ENCODE peak calls at places on chromosome X, in nine cellular contexts. F is fibroblast of the conjunctiva; H is stimulated activated CD4-positive, alpha-beta T cell treated with anti-CD3 and anti-CD28 coated beads, Interleukin-2, amount 100 ng/mL, for 48 hours; V is cardiac muscle cell; C is H54; B is GM12878; Q is K562; M is IMR-90; O is stimulated activated CD8-positive, alpha-beta memory T cell treated with anti-CD3 and anti-CD28 coated beads, Interleukin-12 subunit alpha, Interleukin-12 subunit beta, amount 100 ng/mL, for 1 hour. K is an unnamed sample.

GRCh38 chrX:80808854-80809493 is 703 bp downstream of the BRWD3 start:
- DNase-seq in B (no peak), O (peak; percentile 9), H (no peak), F (no peak), M (no peak), Q (no peak), C (no peak), V (peak; percentile 10), K (peak; percentile 11)

GRCh38 chrX:145292208-145292607 is 44.9 kb downstream of the SPANXN1 start:
- DNase-seq in M (no peak), C (no peak), B (no peak), H (no peak), O (no peak), V (no peak), F (no peak), Q (no peak), K (no peak)

GRCh38 chrX:74804574-74804973 is 120.7 kb downstream of the NEXMIF start:
- DNase-seq in Q (no peak), C (no peak), M (no peak), O (no peak), H (no peak), V (no peak), B (no peak), F (no peak), K (no peak)

GRCh38 chrX:13659057-13659456 is 6.1 kb downstream of the TCEANC start:
- DNase-seq in V (no peak), H (no peak), B (no peak), Q (no peak), O (no peak), M (peak; percentile 76), F (no peak), C (no peak), K (no peak)

GRCh38 chrX:522456-522855 is 108.1 kb upstream of the SHOX start:
- DNase-seq in M (no peak), O (no peak), Q (no peak), H (no peak), B (no peak), V (no peak), F (no peak), C (no peak), K (no peak)

GRCh38 chrX:22397566-22397965 is 124.9 kb downstream of the CBLL2 start:
- DNase-seq in C (no peak), V (no peak), O (no peak), H (no peak), B (no peak), Q (no peak), M (peak; percentile 55), F (no peak), K (no peak)

GRCh38 chrX:29044802-29045201 is 457.6 kb downstream of the IL1RAPL1 start:
- DNase-seq in C (no peak), O (no peak), V (no peak), M (peak; percentile 26), B (no peak), F (no peak), H (no peak), Q (no peak), K (no peak)

GRCh38 chrX:23783569-23784486 is 855 bp downstream of the SAT1 start:
- DNase-seq in C (no peak), H (no peak), B (no peak), M (no peak), V (no peak), O (no peak), F (no peak), Q (peak; percentile 11), K (no peak)

GRCh38 chrX:10119399-10119990 is 37.3 kb upstream of the CLCN4 start:
- DNase-seq in Q (peak; percentile 49), H (peak; percentile 75), F (peak; percentile 86), O (peak; percentile 63), B (peak; percentile 73), V (peak; percentile 91), M (peak; percentile 91), C (peak; percentile 11), K (peak; percentile 52)

GRCh38 chrX:30982467-30982866 is 89.4 kb downstream of the FTHL17 start:
- DNase-seq in B (no peak), O (no peak), H (no peak), C (no peak), F (no peak), M (no peak), Q (no peak), V (no peak), K (no peak)

GRCh38 chrX:13688772-13689518 is at the start of gene RAB9A:
- DNase-seq in H (peak; percentile 71), V (peak; percentile 93), F (peak; percentile 41), C (peak; percentile 20), M (peak; percentile 68), B (no peak), Q (peak; percentile 91), O (peak; percentile 53), K (peak; percentile 84)

GRCh38 chrX:49291615-49292337 is 11.7 kb upstream of the GAGE10 start:
- DNase-seq in C (no peak), O (peak; percentile 43), V (peak; percentile 61), H (peak; percentile 76), Q (peak; percentile 58), M (peak; percentile 45), B (no peak), F (peak; percentile 24), K (peak; percentile 60)

GRCh38 chrX:331145-331771 is 12.7 kb upstream of the GTPBP6 start:
- DNase-seq in C (no peak), O (no peak), Q (no peak), F (no peak), B (no peak), H (no peak), V (peak; percentile 39), M (peak; percentile 28), K (peak; percentile 55)

GRCh38 chrX:112731793-112732192 is 52.1 kb upstream of the LHFPL1 start:
- DNase-seq in B (no peak), C (no peak), Q (no peak), O (no peak), F (peak; percentile 1), H (no peak), M (peak; percentile 32), V (no peak), K (no peak)

GRCh38 chrX:153874366-153875125 is 11.4 kb downstream of the L1CAM start:
- DNase-seq in O (no peak), C (no peak), B (no peak), V (no peak), H (no peak), M (no peak), Q (no peak), F (no peak), K (no peak)

GRCh38 chrX:31060013-31060412 is 11.8 kb downstream of the FTHL17 start:
- DNase-seq in V (no peak), B (no peak), H (no peak), Q (no peak), F (no peak), C (no peak), O (no peak), M (no peak), K (no peak)

GRCh38 chrX:70434352-70434866 is 10.2 kb upstream of the DLG3 start:
- DNase-seq in F (peak; percentile 55), B (no peak), M (peak; percentile 71), O (no peak), C (peak; percentile 83), H (peak; percentile 63), V (peak; percentile 90), Q (peak; percentile 87), K (peak; percentile 87)

GRCh38 chrX:43000121-43000520 is 222.2 kb upstream of the PPP1R2C start:
- DNase-seq in V (no peak), B (no peak), M (no peak), C (no peak), O (no peak), H (no peak), Q (no peak), F (no peak), K (no peak)

GRCh38 chrX:68147848-68148247 is 285.4 kb downstream of the OPHN1 start:
- DNase-seq in H (no peak), O (no peak), V (no peak), F (no peak), B (no peak), M (no peak), C (no peak), Q (no peak), K (no peak)

GRCh38 chrX:2261838-2262678 is 238.7 kb downstream of the DHRSX start:
- DNase-seq in C (no peak), V (no peak), Q (no peak), F (no peak), B (no peak), O (no peak), M (peak; percentile 8), H (no peak), K (no peak)

GRCh38 chrX:373641-374471 is 12.9 kb downstream of the PPP2R3B start:
- DNase-seq in H (peak; percentile 23), M (peak; percentile 27), F (no peak), Q (no peak), B (no peak), C (no peak), V (peak; percentile 78), O (no peak), K (no peak)

GRCh38 chrX:45517090-45517973 is 316.7 kb upstream of the DIPK2B start:
- DNase-seq in H (no peak), M (peak; percentile 83), O (no peak), B (no peak), C (no peak), V (no peak), Q (no peak), F (peak; percentile 63), K (no peak)

GRCh38 chrX:14899607-14900006 is 26.4 kb downstream of the MOSPD2 start:
- DNase-seq in Q (peak; percentile 39), B (no peak), O (no peak), F (peak; percentile 8), C (peak; percentile 1), M (peak; percentile 78), V (no peak), H (no peak), K (no peak)

GRCh38 chrX:85851418-85851817 is 195.9 kb downstream of the CHM start:
- DNase-seq in B (no peak), O (no peak), M (peak; percentile 3), C (no peak), Q (no peak), V (peak; percentile 39), F (no peak), H (no peak), K (no peak)

GRCh38 chrX:75365243-75365975 is 91.5 kb downstream of the UPRT start:
- DNase-seq in O (no peak), H (no peak), V (no peak), M (no peak), C (no peak), Q (no peak), F (no peak), B (no peak), K (no peak)

GRCh38 chrX:102154218-102154860 is 1.4 kb downstream of the BEX5 start:
- DNase-seq in M (no peak), V (peak; percentile 5), O (no peak), H (peak; percentile 3), Q (peak; percentile 11), B (no peak), C (no peak), F (no peak), K (no peak)

GRCh38 chrX:23372220-23372902 is 37.7 kb downstream of the PTCHD1 start:
- DNase-seq in B (no peak), Q (no peak), V (peak; percentile 8), F (no peak), M (no peak), H (no peak), O (no peak), C (no peak), K (no peak)

GRCh38 chrX:149540621-149541520 is at the start of gene EOLA1:
- DNase-seq in V (peak; percentile 88), H (peak; percentile 76), C (peak; percentile 40), M (peak; percentile 98), B (peak; percentile 97), O (peak; percentile 75), F (peak; percentile 93), Q (peak; percentile 77), K (peak; percentile 74)

GRCh38 chrX:30504309-30504708 is 73.3 kb downstream of the TASL start:
- DNase-seq in B (peak; percentile 5), F (peak; percentile 26), O (no peak), M (peak; percentile 41), V (peak; percentile 54), H (no peak), Q (peak; percentile 11), C (no peak), K (peak; percentile 17)

GRCh38 chrX:93791304-93791703 is 117.3 kb downstream of the FAM133A start:
- DNase-seq in H (no peak), V (no peak), M (no peak), B (no peak), Q (no peak), C (no peak), F (no peak), O (no peak), K (no peak)

GRCh38 chrX:119757979-119758681 is at the start of gene SOWAHD:
- DNase-seq in V (peak; percentile 42), B (no peak), O (no peak), Q (peak; percentile 52), F (no peak), M (no peak), H (no peak), C (peak; percentile 35), K (peak; percentile 49)